ENCODE peak calls at places on chromosome 10, in nine cellular contexts. I is stimulated activated CD4-positive, alpha-beta T cell treated with anti-CD3 and anti-CD28 coated beads, TNF-alpha, amount 100 ng/mL, for 24 hours; Q is iPS-NIHi11; R is GM20000; T is retinal pigment epithelial cell; J is ELF-1; F is hypothalamus; V is ELR; C is mesothelial cell of epicardium. W is an unnamed sample.

GRCh38 chr10:116892873-116893685 is 43.8 kb downstream of the ENO4 start:
- DNase-seq in F (no peak), T (no peak), J (no peak), C (no peak), V (no peak), I (no peak), Q (no peak), R (no peak), W (no peak)

GRCh38 chr10:35641430-35642015 is 573 bp downstream of the FZD8 start:
- DNase-seq in V (peak; percentile 56), T (no peak), Q (peak; percentile 24), C (peak; percentile 49), J (peak; percentile 33), I (no peak), F (no peak), R (peak; percentile 69), W (no peak)

GRCh38 chr10:125060038-125060437 is 100.3 kb downstream of the CTBP2 start:
- DNase-seq in I (no peak), Q (no peak), R (no peak), F (no peak), J (no peak), V (no peak), C (no peak), T (no peak), W (no peak)

GRCh38 chr10:113971349-113971973 is 72.2 kb upstream of the ADRB1 start:
- DNase-seq in V (no peak), R (no peak), C (no peak), J (no peak), I (no peak), F (no peak), Q (no peak), T (no peak), W (no peak)

GRCh38 chr10:132371641-132372081 is 25.3 kb upstream of the PWWP2B start:
- DNase-seq in I (no peak), T (no peak), R (no peak), C (no peak), Q (no peak), F (no peak), J (peak; percentile 21), V (peak; percentile 32), W (no peak)

GRCh38 chr10:106981461-106981850 is 183.1 kb downstream of the SORCS1 start:
- DNase-seq in T (no peak), R (no peak), C (no peak), I (no peak), Q (no peak), F (no peak), V (no peak), J (no peak), W (no peak)

GRCh38 chr10:18400201-18400910 is 251.0 kb downstream of the NSUN6 start:
- DNase-seq in R (peak; percentile 19), Q (peak; percentile 50), F (peak; percentile 5), C (no peak), V (no peak), T (no peak), I (no peak), J (peak; percentile 27), W (no peak)

GRCh38 chr10:124375353-124375614 is 43.4 kb downstream of the OAT start:
- DNase-seq in R (no peak), Q (no peak), J (no peak), I (no peak), F (no peak), V (no peak), C (no peak), T (no peak), W (no peak)

GRCh38 chr10:48453451-48454301 is 147.2 kb downstream of the MAPK8 start:
- DNase-seq in T (no peak), J (no peak), I (no peak), C (no peak), R (peak; percentile 20), Q (no peak), F (no peak), V (no peak), W (no peak)

GRCh38 chr10:131574707-131575430 is 263.3 kb upstream of the TCERG1L start:
- DNase-seq in R (no peak), Q (no peak), J (no peak), T (no peak), F (no peak), V (no peak), C (no peak), I (no peak), W (no peak)

GRCh38 chr10:70093335-70093944 is 39.2 kb downstream of the AIFM2 start:
- DNase-seq in I (no peak), C (no peak), F (no peak), T (no peak), J (no peak), Q (no peak), R (no peak), V (no peak), W (no peak)

GRCh38 chr10:3889961-3890522 is 105.0 kb upstream of the KLF6 start:
- DNase-seq in F (no peak), I (no peak), R (no peak), C (no peak), J (peak; percentile 76), Q (no peak), T (peak; percentile 70), V (peak; percentile 84), W (peak; percentile 54)

GRCh38 chr10:43362191-43362839 is 9.1 kb upstream of the FXYD4 start:
- DNase-seq in R (peak; percentile 96), J (peak; percentile 99), V (peak; percentile 79), F (peak; percentile 96), T (peak; percentile 87), I (peak; percentile 98), C (peak; percentile 91), Q (peak; percentile 94), W (no peak)

GRCh38 chr10:101226888-101227736 is 2.2 kb downstream of the LBX1 start:
- DNase-seq in J (peak; percentile 63), V (no peak), I (no peak), F (no peak), T (no peak), Q (no peak), R (peak; percentile 44), C (no peak), W (no peak)

GRCh38 chr10:79238606-79239005 is 108.7 kb upstream of the PPIF start:
- DNase-seq in Q (no peak), V (peak; percentile 20), T (no peak), J (peak; percentile 49), I (no peak), R (no peak), C (no peak), F (no peak), W (no peak)

GRCh38 chr10:15478429-15478828 is 107.3 kb upstream of the FAM171A1 start:
- DNase-seq in V (no peak), T (no peak), R (no peak), Q (no peak), J (peak; percentile 75), F (no peak), I (no peak), C (no peak), W (no peak)

GRCh38 chr10:14374745-14375445 is 44.2 kb upstream of the FRMD4A start:
- DNase-seq in C (no peak), R (no peak), J (no peak), F (no peak), V (peak; percentile 25), T (no peak), Q (no peak), I (no peak), W (no peak)

GRCh38 chr10:21293518-21294356 is 231.7 kb downstream of the SKIDA1 start:
- DNase-seq in R (no peak), C (no peak), J (peak; percentile 74), V (no peak), Q (no peak), F (no peak), T (no peak), I (no peak), W (no peak)

GRCh38 chr10:129936923-129937300 is 27.2 kb downstream of the EBF3 start:
- DNase-seq in F (no peak), Q (no peak), T (no peak), I (no peak), J (no peak), V (no peak), R (no peak), C (no peak), W (no peak)

GRCh38 chr10:43037942-43038782 is 38.7 kb upstream of the RET start:
- DNase-seq in I (no peak), R (no peak), C (peak; percentile 35), Q (peak; percentile 8), V (no peak), F (no peak), J (no peak), T (no peak), W (no peak)

GRCh38 chr10:120477006-120477722 is 20.1 kb downstream of the PLPP4 start:
- DNase-seq in C (no peak), J (no peak), F (no peak), T (peak; percentile 48), I (no peak), R (no peak), Q (no peak), V (peak; percentile 51), W (no peak)

GRCh38 chr10:58086144-58086762 is 181.4 kb downstream of the IPMK start:
- DNase-seq in C (no peak), I (no peak), V (no peak), R (no peak), J (no peak), F (no peak), Q (no peak), T (no peak), W (no peak)

GRCh38 chr10:48289652-48290238 is 15.2 kb upstream of the FRMPD2 start:
- DNase-seq in C (peak; percentile 72), R (peak; percentile 60), J (peak; percentile 82), F (peak; percentile 44), I (no peak), T (no peak), V (peak; percentile 60), Q (peak; percentile 75), W (no peak)

GRCh38 chr10:52774600-52775106 is 2.1 kb upstream of the MBL2 start:
- DNase-seq in I (no peak), R (no peak), J (no peak), F (no peak), Q (no peak), T (no peak), C (no peak), V (no peak), W (no peak)

GRCh38 chr10:87842776-87843497 is 20.4 kb downstream of the KLLN start:
- DNase-seq in I (no peak), Q (no peak), R (no peak), T (no peak), J (no peak), V (no peak), F (no peak), C (no peak), W (no peak)

GRCh38 chr10:74542077-74542476 is 284.3 kb upstream of the KAT6B start:
- DNase-seq in C (no peak), I (no peak), J (no peak), F (no peak), R (no peak), Q (no peak), V (peak; percentile 42), T (peak; percentile 49), W (no peak)

GRCh38 chr10:88831709-88832108 is 19.9 kb downstream of the ANKRD22 start:
- DNase-seq in F (no peak), V (no peak), T (no peak), I (peak; percentile 24), J (no peak), R (no peak), C (no peak), Q (no peak), W (no peak)

GRCh38 chr10:54769051-54769450 is 32.0 kb downstream of the PCDH15 start:
- DNase-seq in I (no peak), J (no peak), V (no peak), R (no peak), C (no peak), F (no peak), T (no peak), Q (no peak), W (no peak)

GRCh38 chr10:131947631-131948347 is 33.9 kb downstream of the BNIP3 start:
- DNase-seq in V (peak; percentile 93), Q (no peak), R (no peak), J (no peak), T (no peak), F (no peak), C (no peak), I (no peak), W (peak; percentile 73)

GRCh38 chr10:69973678-69974077 is 79.0 kb upstream of the MACROH2A2 start:
- DNase-seq in R (no peak), Q (no peak), F (no peak), J (no peak), C (no peak), I (no peak), V (no peak), T (no peak), W (no peak)

GRCh38 chr10:62433181-62433692 is 59.1 kb downstream of the ZNF365 start:
- DNase-seq in I (peak; percentile 62), C (no peak), Q (no peak), V (peak; percentile 96), F (no peak), T (peak; percentile 92), J (no peak), R (peak; percentile 42), W (peak; percentile 90)